ENCODE peak calls at places on chromosomes 1 and 21, in five cellular contexts. I, F, A, H and E are unnamed samples.

GRCh38 chr21:22374218-22374969 is 1376.2 kb downstream of the NCAM2 start:
- DNase-seq in I (no peak), F (no peak), A (no peak), H (no peak), E (no peak)

GRCh38 chr1:25906644-25907300 is 553 bp upstream of the STMN1 start:
- DNase-seq in I (no peak), F (no peak), A (no peak), H (no peak), E (peak)

GRCh38 chr1:184574588-184574987 is 180.1 kb downstream of the EDEM3 start:
- DNase-seq in I (no peak), F (no peak), A (no peak), H (peak), E (no peak)

GRCh38 chr1:245258271-245258920 is 103.6 kb downstream of the KIF26B start:
- DNase-seq in I (no peak), F (no peak), A (no peak), H (no peak), E (no peak)

GRCh38 chr1:12130466-12131130 is 36.2 kb upstream of the TNFRSF1B start:
- DNase-seq in I (no peak), F (no peak), A (no peak), H (no peak), E (no peak)

GRCh38 chr1:84771895-84772294 is 81.6 kb upstream of the SSX2IP start:
- DNase-seq in I (no peak), F (no peak), A (no peak), H (no peak), E (no peak)

GRCh38 chr1:221439008-221439733 is 302.7 kb downstream of the DUSP10 start:
- DNase-seq in I (no peak), F (peak), A (no peak), H (peak), E (no peak)

GRCh38 chr1:47198214-47198613 is 8.4 kb upstream of the PDZK1IP1 start:
- DNase-seq in I (no peak), F (no peak), A (no peak), H (no peak), E (no peak)

GRCh38 chr1:57897581-57897980 is 473.7 kb upstream of the DAB1 start:
- DNase-seq in I (no peak), F (no peak), A (no peak), H (no peak), E (no peak)

GRCh38 chr1:12630946-12631540 is 12.8 kb upstream of the AADACL4 start:
- DNase-seq in I (no peak), F (no peak), A (no peak), H (no peak), E (no peak)

GRCh38 chr1:20322825-20323612 is 32.3 kb downstream of the VWA5B1 start:
- DNase-seq in I (no peak), F (no peak), A (no peak), H (no peak), E (peak)

GRCh38 chr1:172325562-172325961 is 94.9 kb upstream of the C1orf105 start:
- DNase-seq in I (no peak), F (no peak), A (no peak), H (no peak), E (no peak)

GRCh38 chr1:33338495-33339211 is 17.8 kb upstream of the A3GALT2 start:
- DNase-seq in I (peak), F (peak), A (no peak), H (peak), E (no peak)

GRCh38 chr1:8663915-8664331 is 153.5 kb downstream of the RERE start:
- DNase-seq in I (no peak), F (no peak), A (no peak), H (no peak), E (no peak)

GRCh38 chr1:230827081-230827681 is 41.1 kb downstream of the C1orf198 start:
- DNase-seq in I (no peak), F (no peak), A (no peak), H (peak), E (no peak)

GRCh38 chr1:18243503-18244175 is 136.0 kb downstream of the IGSF21 start:
- DNase-seq in I (no peak), F (no peak), A (no peak), H (no peak), E (no peak)

GRCh38 chr21:38660333-38661295 is 145.1 kb upstream of the ETS2 start:
- DNase-seq in I (no peak), F (no peak), A (no peak), H (no peak), E (no peak)

GRCh38 chr1:93623436-93623835 is 58.2 kb downstream of the BCAR3 start:
- DNase-seq in I (no peak), F (no peak), A (no peak), H (no peak), E (no peak)

GRCh38 chr1:10765734-10766478 is 30.5 kb downstream of the CASZ1 start:
- DNase-seq in I (no peak), F (no peak), A (no peak), H (no peak), E (no peak)

GRCh38 chr21:44916965-44917364 is 3.7 kb downstream of the ITGB2 start:
- DNase-seq in I (no peak), F (no peak), A (no peak), H (no peak), E (no peak)

GRCh38 chr1:224014328-224014649 is 99.6 kb upstream of the FBXO28 start:
- DNase-seq in I (no peak), F (no peak), A (no peak), H (no peak), E (no peak)

GRCh38 chr21:36104306-36105300 is 30.3 kb upstream of the CBR3 start:
- DNase-seq in I (no peak), F (no peak), A (peak), H (peak), E (no peak)

GRCh38 chr1:209692745-209693504 is 11.7 kb upstream of the HSD11B1 start:
- DNase-seq in I (peak), F (peak), A (peak), H (peak), E (no peak)

GRCh38 chr21:45381036-45381787 is 23.8 kb upstream of the COL18A1 start:
- DNase-seq in I (no peak), F (no peak), A (no peak), H (no peak), E (no peak)

GRCh38 chr1:159911668-159912067 is 11.7 kb upstream of the CFAP45 start:
- DNase-seq in I (no peak), F (no peak), A (no peak), H (no peak), E (no peak)

GRCh38 chr1:208985231-208985630 is 598.3 kb upstream of the CAMK1G start:
- DNase-seq in I (no peak), F (no peak), A (no peak), H (no peak), E (no peak)

GRCh38 chr1:79197421-79197820 is 190.9 kb upstream of the ADGRL4 start:
- DNase-seq in I (no peak), F (no peak), A (no peak), H (no peak), E (no peak)

GRCh38 chr1:30471307-30471706 is 252.1 kb downstream of the MATN1 start:
- DNase-seq in I (no peak), F (no peak), A (no peak), H (no peak), E (no peak)